ENCODE peak calls at places on chromosomes 12 and 14, in five cellular contexts. Q is transverse colon, X is fibroblast of mammary gland, K is GM13976, Y is BJ. H is an unnamed sample.

GRCh38 chr14:99563749-99564129 is 40.3 kb downstream of the CCDC85C start:
- DNase-seq in Q (no peak), Y (no peak), K (no peak), X (no peak), H (no peak)

GRCh38 chr12:33892425-33892824 is 129.9 kb upstream of the ALG10 start:
- DNase-seq in X (no peak), Y (no peak), K (no peak), Q (no peak), H (no peak)

GRCh38 chr12:51388066-51388799 is 3.0 kb downstream of the GALNT6 start:
- DNase-seq in Q (no peak), X (peak), Y (peak), K (no peak), H (peak)

GRCh38 chr12:79414252-79414651 is 276.5 kb downstream of the PAWR start:
- DNase-seq in Y (no peak), X (no peak), K (no peak), Q (peak), H (peak)

GRCh38 chr12:53595212-53595611 is 31.0 kb downstream of the ATF7 start:
- DNase-seq in X (no peak), K (no peak), Q (no peak), Y (no peak), H (no peak)

GRCh38 chr12:20140751-20141150 is 227.6 kb upstream of the PDE3A start:
- DNase-seq in K (no peak), X (no peak), Q (no peak), Y (no peak), H (no peak)

GRCh38 chr12:107134558-107134957 is 41.2 kb upstream of the CRY1 start:
- DNase-seq in Y (no peak), X (peak), K (no peak), Q (no peak), H (peak)

GRCh38 chr12:113204806-113205205 is 16.5 kb upstream of the TPCN1 start:
- DNase-seq in X (no peak), K (no peak), Q (no peak), Y (no peak), H (no peak)

GRCh38 chr14:68952544-68953535 is 26.3 kb downstream of the ACTN1 start:
- DNase-seq in K (no peak), Y (peak), X (peak), Q (no peak), H (no peak)

GRCh38 chr12:128338344-128338743 is 71.4 kb downstream of the TMEM132C start:
- DNase-seq in Y (no peak), X (no peak), K (no peak), Q (no peak), H (no peak)

GRCh38 chr12:58931518-58931917 is 11.2 kb upstream of the LRIG3 start:
- DNase-seq in Q (no peak), X (no peak), K (no peak), Y (no peak), H (peak)

GRCh38 chr12:84842406-84843013 is 70.1 kb downstream of the SLC6A15 start:
- DNase-seq in Y (peak), X (peak), K (peak), Q (no peak), H (peak)
- TF ChIP-seq CTCF in Y (peak), X (peak), K (peak), Q (peak), H (peak)

GRCh38 chr12:63802012-63802608 is 22.4 kb downstream of the RXYLT1 start:
- DNase-seq in Q (no peak), X (peak), K (no peak), Y (no peak), H (no peak)
- TF ChIP-seq CTCF in Q (peak), X (peak), K (peak), Y (peak), H (peak)

DNA sequence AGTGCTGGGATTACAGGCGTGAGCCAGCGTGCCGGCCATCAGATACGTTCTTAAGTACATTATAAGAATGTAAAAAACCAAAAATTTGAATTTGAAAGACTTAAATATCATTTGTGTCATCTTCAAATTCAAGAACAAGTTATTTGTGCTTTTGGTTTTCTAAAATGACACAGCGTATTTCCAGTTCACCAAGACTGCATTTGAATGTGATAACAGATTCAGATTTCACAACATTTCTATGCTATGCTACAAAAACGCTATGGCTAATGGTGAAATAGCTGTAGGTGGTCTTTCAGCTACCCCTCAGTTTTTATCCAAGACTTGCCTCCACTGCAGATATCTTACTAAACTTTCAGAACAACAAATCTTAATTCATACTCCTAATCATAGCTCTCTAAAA is 46.7 kb downstream of the APPL2 start:
- DNase-seq in Y (no peak), X (no peak), K (no peak), Q (no peak), H (no peak)
- TF ChIP-seq CTCF in Y (no peak), X (no peak), K (no peak), Q (no peak), H (no peak)

DNA sequence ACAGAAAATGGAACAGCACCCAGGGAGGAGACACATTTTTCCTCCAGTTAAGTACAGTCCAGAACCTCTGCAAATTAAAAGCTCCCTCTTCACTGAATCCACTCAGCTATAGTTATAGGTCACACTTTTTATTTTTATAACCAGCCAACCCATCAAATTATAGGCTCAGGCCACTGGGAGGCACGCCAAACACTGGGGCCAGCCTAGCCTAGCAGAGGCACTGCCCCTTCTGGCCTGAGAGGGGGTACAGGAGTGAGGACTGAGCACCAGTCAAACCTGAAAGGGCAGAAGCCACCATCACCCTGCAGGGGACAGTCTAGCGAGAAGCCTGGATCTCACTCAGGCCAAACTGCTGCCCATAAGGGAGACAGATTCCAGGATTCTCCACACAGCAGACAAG is 19.3 kb downstream of the FMNL3 start:
- DNase-seq in Q (no peak), X (no peak), Y (no peak), K (no peak), H (peak)
- TF ChIP-seq CTCF in Q (no peak), X (no peak), Y (no peak), K (no peak), H (no peak)